ENCODE peak calls at places on chromosomes 11 and 22, in five cellular contexts. One of them, this sample, is unnamed.

GRCh38 chr11:17384002-17384511 is 4.4 kb downstream of the KCNJ11 start:
- DNase-seq in heart left ventricle: peak; percentile 76
- DNase-seq in lower lobe of right lung: peak; percentile 82
- DNase-seq in right lobe of liver: peak; percentile 84
- DNase-seq in A673: peak; percentile 86
- DNase-seq in this sample: peak; percentile 91

GRCh38 chr11:57249384-57250319 is 12.6 kb upstream of the APLNR start:
- DNase-seq in A673: peak; percentile 72
- DNase-seq in heart left ventricle: peak; percentile 62
- DNase-seq in lower lobe of right lung: peak; percentile 68
- DNase-seq in right lobe of liver: peak; percentile 65
- DNase-seq in this sample: peak; percentile 81

GRCh38 chr11:113602483-113602882 is 103.6 kb downstream of the TMPRSS5 start:
- DNase-seq in heart left ventricle: no peak
- DNase-seq in lower lobe of right lung: no peak
- DNase-seq in right lobe of liver: no peak
- DNase-seq in A673: no peak
- DNase-seq in this sample: no peak

GRCh38 chr11:8826145-8826786 is 84.7 kb upstream of the AKIP1 start:
- DNase-seq in heart left ventricle: no peak
- DNase-seq in lower lobe of right lung: no peak
- DNase-seq in right lobe of liver: no peak
- DNase-seq in A673: no peak
- DNase-seq in this sample: no peak

GRCh38 chr22:34111210-34111824 is 191.0 kb upstream of the LARGE1 start:
- DNase-seq in A673: peak; percentile 2
- DNase-seq in heart left ventricle: peak; percentile 8
- DNase-seq in right lobe of liver: no peak
- DNase-seq in lower lobe of right lung: no peak
- DNase-seq in this sample: no peak

GRCh38 chr11:93591247-93591898 is 48.2 kb upstream of the SMCO4 start:
- DNase-seq in A673: no peak
- DNase-seq in right lobe of liver: no peak
- DNase-seq in heart left ventricle: no peak
- DNase-seq in lower lobe of right lung: no peak
- DNase-seq in this sample: no peak

GRCh38 chr22:43230571-43230970 is 43.6 kb upstream of the TTLL12 start:
- DNase-seq in lower lobe of right lung: no peak
- DNase-seq in right lobe of liver: no peak
- DNase-seq in heart left ventricle: no peak
- DNase-seq in A673: no peak
- DNase-seq in this sample: no peak

GRCh38 chr11:32213223-32213622 is 122.3 kb downstream of the RCN1 start:
- DNase-seq in right lobe of liver: no peak
- DNase-seq in heart left ventricle: no peak
- DNase-seq in A673: peak; percentile 77
- DNase-seq in lower lobe of right lung: no peak
- DNase-seq in this sample: no peak

GRCh38 chr11:126132319-126132718 is 69.7 kb upstream of the CDON start:
- DNase-seq in A673: peak; percentile 54
- DNase-seq in heart left ventricle: no peak
- DNase-seq in lower lobe of right lung: peak; percentile 89
- DNase-seq in right lobe of liver: no peak
- DNase-seq in this sample: peak; percentile 75

DNA sequence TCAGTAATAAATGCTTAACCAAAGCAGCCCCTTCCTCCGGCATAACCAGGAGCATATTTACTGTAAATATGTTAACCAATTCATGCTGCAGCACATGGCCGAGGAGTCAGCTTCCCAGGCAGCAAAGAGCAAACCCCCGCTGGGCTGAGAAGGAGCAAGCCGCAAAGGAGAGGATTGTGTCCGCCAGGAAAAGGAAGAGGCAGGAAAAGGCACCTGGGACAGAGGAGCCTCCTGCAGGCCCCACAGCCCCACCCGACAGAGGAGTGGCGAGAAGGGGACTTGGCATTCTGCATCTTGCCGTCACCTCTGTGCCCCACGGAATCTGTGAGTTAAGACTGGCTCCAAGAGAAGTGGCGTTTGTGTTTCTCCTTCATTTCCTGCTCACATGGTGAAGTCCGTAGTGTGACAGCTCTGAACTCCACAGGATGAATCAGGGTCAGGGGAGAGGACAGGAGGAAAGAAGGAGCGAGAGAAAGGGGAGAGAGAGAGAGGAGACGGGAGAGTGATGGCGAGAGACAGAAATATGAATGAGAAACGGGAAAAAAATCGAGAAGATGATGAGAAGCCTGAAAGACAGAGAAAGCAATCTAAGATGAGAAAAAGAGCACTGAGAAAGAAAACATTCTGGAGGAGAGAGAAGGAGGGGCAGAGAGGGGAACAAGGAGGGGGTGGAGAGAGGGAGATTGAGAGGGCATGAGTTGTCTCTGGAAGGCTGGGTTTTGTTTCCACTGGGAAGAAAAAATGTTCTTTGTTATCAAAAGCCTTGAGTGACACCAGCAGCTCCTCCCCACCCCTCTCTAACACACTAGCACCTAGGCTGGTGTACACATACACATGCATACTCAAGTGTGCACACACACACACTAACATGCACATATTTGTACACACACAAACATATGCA is 489.6 kb downstream of the MN1 start:
- DNase-seq in right lobe of liver: no peak
- DNase-seq in heart left ventricle: no peak
- DNase-seq in lower lobe of right lung: no peak
- DNase-seq in A673: no peak
- DNase-seq in this sample: no peak
- H3K4me3 ChIP-seq in right lobe of liver: no peak overlapping the region
- H3K4me3 ChIP-seq in heart left ventricle: no peak overlapping the region
- H3K4me3 ChIP-seq in lower lobe of right lung: no peak overlapping the region
- H3K4me3 ChIP-seq in A673: no peak overlapping the region
- H3K4me3 ChIP-seq in this sample: no peak overlapping the region

GRCh38 chr22:37443977-37444376 is 16.7 kb upstream of the ELFN2 start:
- DNase-seq in right lobe of liver: no peak
- DNase-seq in A673: no peak
- DNase-seq in heart left ventricle: no peak
- DNase-seq in lower lobe of right lung: no peak
- DNase-seq in this sample: no peak

GRCh38 chr22:37445501-37445900 is 18.2 kb upstream of the ELFN2 start:
- DNase-seq in right lobe of liver: no peak
- DNase-seq in A673: no peak
- DNase-seq in heart left ventricle: no peak
- DNase-seq in lower lobe of right lung: no peak
- DNase-seq in this sample: no peak

GRCh38 chr22:37442537-37442936 is 15.3 kb upstream of the ELFN2 start:
- DNase-seq in A673: peak; percentile 43
- DNase-seq in right lobe of liver: no peak
- DNase-seq in lower lobe of right lung: no peak
- DNase-seq in heart left ventricle: no peak
- DNase-seq in this sample: no peak

GRCh38 chr22:37440875-37441274 is 13.6 kb upstream of the ELFN2 start:
- DNase-seq in right lobe of liver: no peak
- DNase-seq in A673: no peak
- DNase-seq in heart left ventricle: no peak
- DNase-seq in lower lobe of right lung: no peak
- DNase-seq in this sample: peak; percentile 3

DNA sequence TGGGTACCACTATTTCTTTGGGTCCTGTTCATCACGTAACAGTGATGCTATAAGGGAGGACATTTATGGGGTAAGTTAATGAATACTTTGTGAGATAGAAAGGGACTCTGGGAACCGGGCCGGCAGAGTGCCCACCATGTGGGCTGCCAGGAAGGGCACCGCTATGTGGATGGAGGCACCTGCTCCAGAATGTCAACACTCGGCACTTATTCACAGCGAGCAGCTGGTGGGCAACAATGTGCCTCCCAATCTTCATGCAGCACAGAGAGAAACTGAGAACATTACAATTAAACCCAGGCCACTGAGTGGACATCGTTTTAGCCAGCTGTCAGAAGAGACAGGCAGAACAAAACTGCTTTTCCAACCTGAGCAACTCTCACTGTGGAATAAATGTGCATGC is 15.8 kb upstream of the ELFN2 start:
- DNase-seq in right lobe of liver: no peak
- DNase-seq in A673: no peak
- DNase-seq in heart left ventricle: no peak
- DNase-seq in lower lobe of right lung: no peak
- DNase-seq in this sample: peak; percentile 28
- H3K4me1 ChIP-seq in right lobe of liver: no peaks in the 10 kb centered on the region
- H3K4me1 ChIP-seq in A673: no peaks in the 10 kb centered on the region
- H3K4me1 ChIP-seq in heart left ventricle: no peaks in the 10 kb centered on the region
- H3K4me1 ChIP-seq in lower lobe of right lung: no peaks in the 10 kb centered on the region
- H3K4me1 ChIP-seq in this sample: no peaks in the 10 kb centered on the region

GRCh38 chr11:62980133-62980760 is 4.5 kb downstream of the SLC22A6 start:
- DNase-seq in right lobe of liver: no peak
- DNase-seq in heart left ventricle: no peak
- DNase-seq in lower lobe of right lung: no peak
- DNase-seq in A673: peak; percentile 18
- DNase-seq in this sample: no peak
- H3K27ac ChIP-seq in right lobe of liver: no peak overlapping the region
- H3K27ac ChIP-seq in heart left ventricle: no peak overlapping the region
- H3K27ac ChIP-seq in lower lobe of right lung: no peak overlapping the region
- H3K27ac ChIP-seq in A673: no peak overlapping the region
- H3K27ac ChIP-seq in this sample: no peak overlapping the region

GRCh38 chr22:45632791-45633515 is 38.7 kb upstream of the ATXN10 start:
- DNase-seq in A673: no peak
- DNase-seq in lower lobe of right lung: no peak
- DNase-seq in right lobe of liver: no peak
- DNase-seq in heart left ventricle: no peak
- DNase-seq in this sample: no peak
- H3K4me3 ChIP-seq in A673: no peak overlapping the region
- H3K4me3 ChIP-seq in lower lobe of right lung: no peak overlapping the region
- H3K4me3 ChIP-seq in right lobe of liver: no peak overlapping the region
- H3K4me3 ChIP-seq in heart left ventricle: no peak overlapping the region
- H3K4me3 ChIP-seq in this sample: no peak overlapping the region

DNA sequence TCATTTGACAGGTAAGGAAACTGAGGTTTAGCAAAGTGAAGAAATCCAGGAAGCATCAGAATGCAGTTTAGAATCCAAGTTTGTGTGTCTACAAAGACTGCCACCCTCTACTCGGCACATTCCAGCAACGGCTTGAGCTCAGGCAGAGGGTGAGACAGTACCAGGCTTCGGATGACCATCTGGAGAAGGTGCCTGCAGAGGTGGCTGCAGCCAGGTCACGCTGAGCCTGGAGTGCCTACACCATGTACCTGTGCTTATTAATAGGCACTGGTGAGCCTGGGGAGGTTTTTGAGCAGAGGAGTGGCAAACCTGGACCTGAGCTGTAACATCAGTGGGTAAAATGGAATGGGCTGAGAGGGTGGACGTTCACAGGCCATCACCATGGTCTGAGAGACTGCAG is 4.7 kb downstream of the FXYD6 start:
- DNase-seq in lower lobe of right lung: no peak
- DNase-seq in A673: no peak
- DNase-seq in heart left ventricle: no peak
- DNase-seq in right lobe of liver: no peak
- DNase-seq in this sample: no peak
- H3K4me1 ChIP-seq in lower lobe of right lung: peaks cover 64% of the 10 kb centered on the region
- H3K4me1 ChIP-seq in A673: peaks cover 5% of the 10 kb centered on the region
- H3K4me1 ChIP-seq in heart left ventricle: peaks cover 9% of the 10 kb centered on the region
- H3K4me1 ChIP-seq in right lobe of liver: no peaks in the 10 kb centered on the region
- H3K4me1 ChIP-seq in this sample: peaks cover 5% of the 10 kb centered on the region

DNA sequence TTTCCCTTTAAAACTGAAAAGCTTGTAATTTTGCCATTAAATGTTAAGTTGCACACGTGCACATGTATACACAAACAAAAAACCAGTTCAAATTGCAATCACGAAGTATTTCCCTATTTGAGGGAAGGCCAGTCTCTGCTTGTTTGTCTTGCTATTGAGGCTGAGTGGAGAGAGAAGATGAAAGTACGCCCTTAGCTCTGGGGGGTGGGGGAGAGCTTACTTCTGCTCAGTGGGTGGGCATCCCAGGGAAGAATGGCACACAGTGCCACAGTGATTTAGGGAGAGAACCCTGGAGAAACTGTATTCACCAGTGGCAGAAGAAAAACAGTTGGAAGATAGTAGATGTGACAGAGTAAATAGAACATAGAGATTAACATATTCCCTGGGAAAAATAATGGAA is 8.7 kb downstream of the YAP1 start:
- DNase-seq in A673: peak; percentile 82
- DNase-seq in lower lobe of right lung: no peak
- DNase-seq in right lobe of liver: no peak
- DNase-seq in heart left ventricle: no peak
- DNase-seq in this sample: no peak
- H3K27ac ChIP-seq in A673: peak overlapping the region; percentile 75
- H3K27ac ChIP-seq in lower lobe of right lung: no peak overlapping the region
- H3K27ac ChIP-seq in right lobe of liver: peak overlapping the region; percentile 8
- H3K27ac ChIP-seq in heart left ventricle: no peak overlapping the region
- H3K27ac ChIP-seq in this sample: no peak overlapping the region

DNA sequence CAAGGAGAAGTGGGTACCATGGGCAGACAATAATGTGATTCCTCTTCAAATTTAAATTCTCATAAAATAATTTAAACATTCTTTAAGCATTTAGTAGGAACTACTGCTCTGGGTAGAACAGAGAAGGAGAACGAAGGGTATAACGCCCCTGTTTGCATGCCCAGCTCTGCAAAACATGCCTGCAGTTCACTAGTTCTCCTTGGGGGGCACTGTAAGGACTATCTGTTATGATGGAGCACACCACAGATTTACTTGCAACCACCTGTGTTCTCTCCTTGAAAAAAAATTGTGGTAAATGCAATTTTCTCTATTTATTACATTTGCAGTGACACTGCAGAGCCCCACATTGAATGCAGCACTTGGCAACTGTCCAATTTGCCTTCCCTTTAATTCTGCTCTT is 100.3 kb downstream of the GUCY1A2 start:
- DNase-seq in lower lobe of right lung: no peak
- DNase-seq in A673: peak; percentile 63
- DNase-seq in heart left ventricle: no peak
- DNase-seq in right lobe of liver: no peak
- DNase-seq in this sample: no peak
- H3K4me3 ChIP-seq in lower lobe of right lung: no peak overlapping the region
- H3K4me3 ChIP-seq in A673: no peak overlapping the region
- H3K4me3 ChIP-seq in heart left ventricle: no peak overlapping the region
- H3K4me3 ChIP-seq in right lobe of liver: no peak overlapping the region
- H3K4me3 ChIP-seq in this sample: no peak overlapping the region

This sample was measured in left lung.